ENCODE peak calls at places on chromosomes 4 and X, in ten cellular contexts. T is left lobe of liver; B is lower lobe of right lung; O is pancreas; U is activated CD8-positive, alpha-beta memory T cell treated with anti-CD3 and anti-CD28 coated beads, Interleukin-2, amount 10 ng/mL, durations not matched to agents 7 days and 5 days; Z is A549; M is foreskin keratinocyte; W is sciatic nerve; D is naive thymus-derived CD4-positive, alpha-beta T cell; C is activated CD8-positive, alpha-beta T cell treated with anti-CD3 and anti-CD28 coated beads, Interleukin-2, amount 10 ng/mL, durations not matched to agents 7 days and 5 days. P is an unnamed sample.

GRCh38 chrX:113954297-113954696 is 629.6 kb upstream of the HTR2C start:
- ATAC-seq in T (no peak), B (no peak), O (no peak), U (no peak), Z (no peak), M (no peak), W (no peak), D (no peak), C (no peak), P (no peak)

GRCh38 chr4:177547985-177548384 is 105.7 kb upstream of the AGA start:
- ATAC-seq in T (no peak), B (no peak), O (no peak), U (no peak), Z (no peak), M (no peak), W (no peak), D (no peak), C (no peak), P (no peak)

GRCh38 chr4:6548201-6548881 is 26.6 kb upstream of the MAN2B2 start:
- ATAC-seq in T (peak), B (no peak), O (peak), U (peak), Z (peak), M (peak), W (no peak), D (no peak), C (no peak), P (no peak)

GRCh38 chr4:133102612-133103409 is 46.3 kb upstream of the PCDH10 start:
- ATAC-seq in T (no peak), B (no peak), O (no peak), U (no peak), Z (no peak), M (no peak), W (no peak), D (no peak), C (no peak), P (no peak)

GRCh38 chr4:107444-108429 is 16.6 kb upstream of the ZNF718 start:
- ATAC-seq in T (no peak), B (no peak), O (peak), U (no peak), Z (no peak), M (no peak), W (no peak), D (no peak), C (no peak), P (peak)

GRCh38 chrX:110082156-110082555 is 79.2 kb downstream of the TMEM164 start:
- ATAC-seq in T (no peak), B (peak), O (peak), U (no peak), Z (peak), M (peak), W (peak), D (no peak), C (no peak), P (no peak)

GRCh38 chrX:136386821-136387220 is 86.1 kb downstream of the ADGRG4 start:
- ATAC-seq in T (no peak), B (no peak), O (no peak), U (no peak), Z (no peak), M (no peak), W (no peak), D (no peak), C (no peak), P (no peak)

GRCh38 chr4:26938516-26938915 is 77.9 kb downstream of the STIM2 start:
- ATAC-seq in T (no peak), B (peak), O (no peak), U (no peak), Z (no peak), M (no peak), W (no peak), D (no peak), C (no peak), P (no peak)

GRCh38 chr4:70914631-70915030 is 12.5 kb downstream of the MOB1B start:
- ATAC-seq in T (peak), B (peak), O (peak), U (no peak), Z (no peak), M (no peak), W (peak), D (no peak), C (no peak), P (no peak)

GRCh38 chr4:825969-826330 is at the start of gene CPLX1:
- ATAC-seq in T (peak), B (peak), O (peak), U (no peak), Z (no peak), M (no peak), W (no peak), D (no peak), C (peak), P (no peak)

GRCh38 chr4:98558770-98559169 is 99.6 kb downstream of the TSPAN5 start:
- ATAC-seq in T (no peak), B (no peak), O (no peak), U (no peak), Z (no peak), M (no peak), W (no peak), D (no peak), C (no peak), P (no peak)

GRCh38 chr4:11436084-11436483 is 7.4 kb upstream of the HS3ST1 start:
- ATAC-seq in T (no peak), B (no peak), O (no peak), U (no peak), Z (no peak), M (no peak), W (no peak), D (no peak), C (no peak), P (peak)

GRCh38 chr4:165584916-165585315 is 206.1 kb downstream of the CPE start:
- ATAC-seq in T (no peak), B (no peak), O (no peak), U (no peak), Z (no peak), M (no peak), W (no peak), D (no peak), C (no peak), P (no peak)

P was measured in stimulated activated memory B cell treated with anti-CD40 and anti-IgM and Interleukin-4, amounts not matched to agents 10 μg/mL and 1 μg/mL and 100 μg/mL, for 72 hours.